ENCODE peak calls at places on chromosomes 7 and 10, in nine cellular contexts. I is Peyer's patch, N is ovary, H is breast epithelium, Z is body of pancreas, G is HCT116, A is sigmoid colon, E is heart left ventricle, J is spleen. B is an unnamed sample. For H3K4me1, the result is how much of the 10 kb centered on the place peaks cover.

GRCh38 chr7:12107841-12108249 is 103.2 kb upstream of the TMEM106B start:
- DNase-seq in N (no peak), I (no peak), J (no peak), G (no peak), E (no peak), Z (no peak), H (no peak), A (no peak), B (no peak)

GRCh38 chr10:22657028-22657427 is 57.4 kb downstream of the PIP4K2A start:
- DNase-seq in J (no peak), G (no peak), A (no peak), H (no peak), N (no peak), Z (no peak), I (no peak), E (no peak), B (no peak)

GRCh38 chr7:43461349-43462024 is 121.4 kb upstream of the STK17A start:
- DNase-seq in H (no peak), E (peak), J (no peak), Z (no peak), A (no peak), I (no peak), N (no peak), G (no peak), B (no peak)

GRCh38 chr7:33410266-33410665 is 280.9 kb downstream of the BBS9 start:
- DNase-seq in I (no peak), J (no peak), A (no peak), E (no peak), N (no peak), G (no peak), H (no peak), Z (no peak), B (no peak)

GRCh38 chr7:78677391-78677790 is 776.1 kb downstream of the MAGI2 start:
- DNase-seq in A (no peak), J (no peak), H (no peak), N (no peak), G (no peak), E (no peak), I (no peak), Z (no peak), B (no peak)

GRCh38 chr10:28676968-28677888 is at the start of gene BAMBI:
- DNase-seq in I (peak), J (peak), H (peak), A (peak), E (peak), G (peak), N (peak), Z (peak), B (peak)

GRCh38 chr7:133854739-133855138 is 272.4 kb upstream of the LRGUK start:
- DNase-seq in J (no peak), G (peak), E (no peak), H (no peak), A (no peak), N (no peak), Z (no peak), I (no peak), B (no peak)

GRCh38 chr7:6482743-6483119 is 35.0 kb upstream of the DAGLB start:
- DNase-seq in I (no peak), N (no peak), A (no peak), J (no peak), E (no peak), G (no peak), Z (no peak), H (no peak), B (no peak)

GRCh38 chr7:47278043-47278442 is 303.9 kb downstream of the TNS3 start:
- DNase-seq in H (no peak), N (no peak), Z (no peak), G (no peak), A (no peak), I (no peak), E (no peak), J (no peak), B (no peak)

GRCh38 chr10:78757542-78757941 is 311.2 kb upstream of the ZMIZ1 start:
- DNase-seq in G (no peak), J (peak), A (no peak), E (no peak), Z (no peak), I (no peak), H (no peak), N (no peak), B (no peak)

GRCh38 chr7:5699951-5700384 is 81.5 kb downstream of the RNF216 start:
- DNase-seq in G (no peak), E (no peak), H (peak), Z (peak), I (peak), N (no peak), A (no peak), J (no peak), B (no peak)

GRCh38 chr10:3468919-3469638 is 296.5 kb upstream of the PITRM1 start:
- DNase-seq in I (no peak), G (peak), J (no peak), A (peak), H (peak), E (peak), N (peak), Z (no peak), B (no peak)

GRCh38 chr7:54037873-54038272 is 504.3 kb upstream of the VSTM2A start:
- DNase-seq in N (no peak), I (no peak), Z (no peak), A (no peak), G (no peak), J (no peak), H (no peak), E (no peak), B (no peak)

GRCh38 chr10:99964791-99965190 is 45.0 kb downstream of the DNMBP start:
- DNase-seq in G (no peak), I (no peak), H (no peak), J (no peak), E (no peak), N (no peak), A (no peak), Z (no peak), B (no peak)

GRCh38 chr10:98101366-98101765 is 33.1 kb upstream of the R3HCC1L start:
- DNase-seq in G (no peak), J (no peak), A (no peak), N (no peak), E (no peak), I (no peak), H (no peak), Z (no peak), B (no peak)

GRCh38 chr10:48554246-48554645 is 50.6 kb downstream of the ARHGAP22 start:
- DNase-seq in A (no peak), N (no peak), H (no peak), Z (no peak), I (no peak), G (no peak), E (no peak), J (no peak), B (no peak)

GRCh38 chr7:98423043-98423442 is 22.2 kb upstream of the BAIAP2L1 start:
- DNase-seq in J (no peak), Z (no peak), E (no peak), I (no peak), A (no peak), G (peak), H (no peak), N (no peak), B (no peak)

GRCh38 chr7:98418271-98418635 is 17.4 kb upstream of the BAIAP2L1 start:
- DNase-seq in I (no peak), H (no peak), N (no peak), E (no peak), A (no peak), G (peak), J (peak), Z (no peak), B (no peak)

GRCh38 chr7:98414205-98414900 is 13.5 kb upstream of the BAIAP2L1 start:
- DNase-seq in E (no peak), G (no peak), H (no peak), I (no peak), Z (no peak), J (no peak), A (no peak), N (no peak), B (no peak)

GRCh38 chr7:98420966-98421612 is 20.2 kb upstream of the BAIAP2L1 start:
- DNase-seq in A (no peak), Z (peak), E (peak), N (no peak), H (peak), I (peak), G (peak), J (peak), B (no peak)

GRCh38 chr7:98418636-98419315 is 17.9 kb upstream of the BAIAP2L1 start:
- DNase-seq in Z (peak), G (peak), H (no peak), A (no peak), I (peak), N (no peak), J (peak), E (no peak), B (no peak)
- TF ChIP-seq POLR2A in Z (no peak), G (peak), H (no peak), A (no peak), I (no peak), N (no peak), J (no peak), E (no peak), B (no peak)

GRCh38 chr7:151087247-151088018 is 1.2 kb downstream of the AGAP3 start:
- DNase-seq in G (no peak), J (peak), A (peak), I (peak), H (no peak), E (peak), Z (peak), N (peak), B (no peak)
- H3K4me1 ChIP-seq in G (under half), J (half or more), A (under half), I (under half), H (under half), E (half or more), Z (half or more), N (under half), B (half or more)

DNA sequence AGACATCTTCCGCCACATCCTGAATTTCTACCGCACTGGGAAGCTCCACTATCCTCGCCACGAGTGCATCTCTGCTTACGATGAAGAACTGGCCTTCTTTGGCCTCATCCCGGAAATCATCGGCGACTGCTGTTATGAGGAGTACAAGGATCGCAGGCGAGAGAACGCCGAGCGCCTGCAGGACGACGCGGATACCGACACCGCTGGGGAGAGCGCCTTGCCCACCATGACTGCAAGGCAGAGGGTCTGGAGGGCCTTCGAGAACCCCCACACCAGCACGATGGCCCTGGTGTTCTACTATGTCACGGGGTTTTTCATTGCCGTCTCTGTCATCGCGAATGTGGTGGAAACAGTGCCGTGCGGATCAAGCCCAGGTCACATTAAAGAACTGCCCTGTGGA is 1.9 kb downstream of the KCND2 start:
- DNase-seq in E (no peak), A (no peak), H (no peak), Z (no peak), G (no peak), N (no peak), J (no peak), I (no peak), B (no peak)
- H3K4me3 ChIP-seq in E (no peak), A (no peak), H (no peak), Z (no peak), G (no peak), N (no peak), J (no peak), I (no peak), B (no peak)

GRCh38 chr10:30816144-30816811 is 186.7 kb upstream of the LYZL2 start:
- DNase-seq in N (no peak), H (no peak), I (no peak), G (no peak), J (no peak), E (no peak), Z (no peak), A (peak), B (no peak)

GRCh38 chr10:30810416-30810815 is 180.9 kb upstream of the LYZL2 start:
- DNase-seq in G (no peak), E (no peak), N (peak), A (no peak), I (no peak), J (no peak), Z (no peak), H (no peak), B (no peak)

GRCh38 chr10:30811665-30812017 is 182.1 kb upstream of the LYZL2 start:
- DNase-seq in I (no peak), Z (peak), A (peak), J (no peak), G (no peak), N (no peak), H (no peak), E (no peak), B (no peak)

GRCh38 chr10:30813872-30814471 is 184.4 kb upstream of the LYZL2 start:
- DNase-seq in Z (no peak), A (peak), I (no peak), H (no peak), N (no peak), J (no peak), E (no peak), G (no peak), B (no peak)

DNA sequence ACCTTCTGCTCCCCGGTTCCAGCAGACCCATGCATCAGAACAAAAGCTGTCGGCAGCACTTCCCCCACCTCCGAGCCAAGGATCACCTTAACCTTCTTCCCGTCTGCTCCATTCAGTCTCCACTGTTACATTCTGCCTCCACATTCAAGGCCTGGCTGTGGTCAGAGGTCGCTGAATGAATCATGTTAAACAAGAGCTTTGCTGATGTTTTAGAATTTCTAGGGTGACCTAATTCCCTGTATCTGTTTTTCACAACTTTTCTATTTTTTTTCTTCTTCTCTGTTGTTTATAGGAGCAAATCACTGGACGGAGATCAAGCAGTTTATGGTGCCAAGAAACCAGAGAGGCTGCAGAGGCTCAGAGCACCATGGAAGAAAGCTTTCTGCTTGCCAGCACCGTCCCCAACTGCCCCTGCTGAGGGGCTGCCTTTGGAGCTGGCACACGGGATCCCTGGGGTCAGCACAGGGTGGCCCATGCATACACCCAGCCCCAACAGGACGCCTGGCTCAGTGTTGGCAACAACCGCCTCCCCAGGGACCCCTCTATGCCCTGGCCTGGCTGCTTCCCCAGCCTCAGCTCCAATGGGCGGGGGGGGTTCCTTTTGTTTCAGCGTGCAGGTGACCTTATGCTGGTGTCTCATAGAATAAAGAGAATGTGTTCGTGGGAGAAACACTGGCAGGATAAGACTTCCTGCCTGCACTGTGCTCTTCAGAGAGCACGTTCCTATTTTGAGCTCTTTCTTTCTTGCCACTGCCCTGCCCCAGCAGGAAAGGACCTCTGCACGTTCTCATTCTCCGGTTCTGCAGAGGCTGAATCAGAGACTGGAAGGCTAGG is 182.7 kb upstream of the LYZL2 start:
- DNase-seq in N (peak), G (no peak), Z (no peak), H (peak), E (peak), A (peak), I (peak), J (peak), B (no peak)
- TF ChIP-seq POLR2A in N (no peak), G (no peak), Z (no peak), H (no peak), E (no peak), A (no peak), I (no peak), J (no peak), B (no peak)

GRCh38 chr10:119316729-119317097 is 109.3 kb downstream of the GRK5 start:
- DNase-seq in I (no peak), H (no peak), G (peak), N (no peak), J (no peak), E (no peak), Z (no peak), A (no peak), B (no peak)

GRCh38 chr10:119315128-119316001 is 108.0 kb downstream of the GRK5 start:
- DNase-seq in E (no peak), Z (no peak), I (peak), G (peak), H (no peak), A (peak), N (no peak), J (no peak), B (no peak)

GRCh38 chr10:119314486-119314885 is 107.1 kb downstream of the GRK5 start:
- DNase-seq in A (no peak), N (no peak), I (no peak), E (no peak), H (no peak), G (no peak), Z (no peak), J (no peak), B (no peak)

GRCh38 chr10:119314061-119314460 is 106.7 kb downstream of the GRK5 start:
- DNase-seq in J (no peak), E (no peak), H (no peak), G (no peak), Z (no peak), I (no peak), N (no peak), A (no peak), B (no peak)

DNA sequence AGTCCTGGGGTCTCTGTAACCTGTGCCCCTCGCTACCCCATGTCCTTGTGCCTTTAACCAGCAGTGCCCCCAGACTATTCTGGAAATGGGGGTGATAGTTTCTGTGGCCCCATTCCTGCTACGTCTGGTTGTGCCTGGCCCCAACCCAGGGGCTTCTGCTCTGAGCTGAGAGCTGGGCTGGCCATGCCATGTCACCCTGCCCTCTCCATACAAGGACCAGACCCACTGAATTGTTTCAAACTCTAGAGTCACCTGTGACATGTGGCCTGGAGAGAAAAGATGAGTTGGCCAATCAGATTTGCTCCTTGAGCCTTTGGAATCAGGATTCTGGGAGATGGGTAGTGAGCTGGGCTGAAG is 108.6 kb downstream of the GRK5 start:
- DNase-seq in I (no peak), H (no peak), G (no peak), J (no peak), Z (no peak), N (no peak), E (no peak), A (no peak), B (no peak)
- H3K4me1 ChIP-seq in I (under half), H (under half), G (half or more), J (half or more), Z (under half), N (under half), E (half or more), A (under half), B (half or more)

GRCh38 chr10:46024948-46025347 is 5.5 kb downstream of the NCOA4 start:
- DNase-seq in G (no peak), N (no peak), A (no peak), Z (no peak), H (no peak), E (no peak), I (no peak), J (no peak), B (no peak)
- H3K4me3 ChIP-seq in G (no peak), N (no peak), A (no peak), Z (no peak), H (no peak), E (no peak), I (no peak), J (no peak), B (no peak)

GRCh38 chr7:16422100-16422430 is 727 bp upstream of the CRPPA start:
- DNase-seq in I (no peak), J (no peak), G (no peak), A (no peak), N (no peak), Z (no peak), H (no peak), E (no peak), B (no peak)

GRCh38 chr7:16419859-16420258 is 1.5 kb downstream of the CRPPA start:
- DNase-seq in A (no peak), H (no peak), I (no peak), J (no peak), N (no peak), G (no peak), E (no peak), Z (no peak), B (no peak)

GRCh38 chr7:16420329-16420648 is 1.0 kb downstream of the CRPPA start:
- DNase-seq in A (no peak), J (no peak), G (no peak), I (no peak), H (no peak), Z (no peak), E (no peak), N (no peak), B (no peak)

GRCh38 chr7:16421333-16422099 is at the start of gene CRPPA:
- DNase-seq in N (peak), E (peak), G (no peak), Z (peak), J (peak), H (peak), I (no peak), A (peak), B (no peak)

DNA sequence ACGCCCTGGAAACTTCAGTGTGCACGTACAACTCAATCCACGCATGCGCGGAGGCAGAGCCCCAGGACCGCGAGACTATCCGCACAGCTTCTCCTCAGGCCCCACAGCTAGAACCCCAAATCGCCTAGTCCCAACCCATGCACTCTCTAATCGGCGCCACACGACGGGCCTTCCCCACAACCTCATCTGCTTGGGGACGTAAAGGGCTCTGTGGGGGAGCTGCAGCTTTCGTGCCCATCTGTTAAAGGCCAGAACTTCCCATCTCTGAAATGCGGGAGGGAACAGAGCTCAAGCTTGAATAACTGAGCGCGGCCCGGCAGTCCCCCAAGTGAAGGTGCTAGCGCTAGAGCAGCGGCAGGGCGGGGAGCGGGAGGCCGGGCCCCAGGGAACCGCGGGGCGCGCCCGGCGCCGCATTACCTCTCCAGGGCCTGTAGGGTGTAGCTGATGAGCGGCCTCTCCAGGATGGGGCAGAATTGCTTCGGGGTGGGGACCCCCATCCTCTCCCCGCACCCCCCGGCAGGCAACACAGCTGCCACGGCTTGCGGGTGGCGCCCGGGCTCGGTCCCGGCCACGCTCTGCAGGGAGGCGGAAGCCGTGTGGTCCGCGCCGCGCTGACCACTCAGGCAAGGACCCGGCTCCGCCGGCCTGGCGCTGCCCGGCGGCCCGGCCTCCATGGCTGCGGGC is 547 bp downstream of the CRPPA start:
- DNase-seq in N (peak), Z (peak), G (peak), E (peak), I (peak), A (peak), H (peak), J (peak), B (peak)
- TF ChIP-seq POLR2A in N (peak), Z (peak), G (peak), E (no peak), I (peak), A (peak), H (peak), J (no peak), B (no peak)